ENCODE peak calls at places on chromosomes 1 and 21, in eight cellular contexts. One of them, this sample, is unnamed.

GRCh38 chr1:114695430-114696093 is at the start of gene AMPD1:
- DNase-seq in effector memory CD4-positive, alpha-beta T cell: no peak
- DNase-seq in breast epithelium: no peak
- DNase-seq in HuH-7: no peak
- DNase-seq in GOT3: no peak
- DNase-seq in M059J: peak
- DNase-seq in activated CD8-positive, alpha-beta memory T cell treated with anti-CD3 and anti-CD28 coated beads for 1 hour: no peak
- DNase-seq in kidney tubule cell: peak
- DNase-seq in this sample: no peak

GRCh38 chr21:27564684-27565280 is 597.9 kb upstream of the ADAMTS5 start:
- DNase-seq in kidney tubule cell: peak
- DNase-seq in HuH-7: peak
- DNase-seq in activated CD8-positive, alpha-beta memory T cell treated with anti-CD3 and anti-CD28 coated beads for 1 hour: no peak
- DNase-seq in M059J: peak
- DNase-seq in GOT3: no peak
- DNase-seq in breast epithelium: no peak
- DNase-seq in effector memory CD4-positive, alpha-beta T cell: no peak
- DNase-seq in this sample: no peak

GRCh38 chr1:51518730-51519047 is 377 bp downstream of the EPS15 start:
- DNase-seq in activated CD8-positive, alpha-beta memory T cell treated with anti-CD3 and anti-CD28 coated beads for 1 hour: peak
- DNase-seq in HuH-7: peak
- DNase-seq in GOT3: no peak
- DNase-seq in kidney tubule cell: peak
- DNase-seq in breast epithelium: no peak
- DNase-seq in effector memory CD4-positive, alpha-beta T cell: peak
- DNase-seq in M059J: peak
- DNase-seq in this sample: peak

GRCh38 chr1:170182442-170182841 is 36.7 kb downstream of the NTMT2 start:
- DNase-seq in HuH-7: no peak
- DNase-seq in kidney tubule cell: no peak
- DNase-seq in activated CD8-positive, alpha-beta memory T cell treated with anti-CD3 and anti-CD28 coated beads for 1 hour: no peak
- DNase-seq in effector memory CD4-positive, alpha-beta T cell: no peak
- DNase-seq in breast epithelium: no peak
- DNase-seq in GOT3: no peak
- DNase-seq in M059J: no peak
- DNase-seq in this sample: no peak

GRCh38 chr1:112803906-112804762 is 89.0 kb upstream of the PPM1J start:
- DNase-seq in kidney tubule cell: peak
- DNase-seq in HuH-7: peak
- DNase-seq in activated CD8-positive, alpha-beta memory T cell treated with anti-CD3 and anti-CD28 coated beads for 1 hour: peak
- DNase-seq in GOT3: no peak
- DNase-seq in breast epithelium: peak
- DNase-seq in effector memory CD4-positive, alpha-beta T cell: no peak
- DNase-seq in M059J: peak
- DNase-seq in this sample: peak

GRCh38 chr1:16153110-16153998 is 2.5 kb downstream of the EPHA2 start:
- DNase-seq in breast epithelium: no peak
- DNase-seq in effector memory CD4-positive, alpha-beta T cell: no peak
- DNase-seq in activated CD8-positive, alpha-beta memory T cell treated with anti-CD3 and anti-CD28 coated beads for 1 hour: no peak
- DNase-seq in M059J: no peak
- DNase-seq in GOT3: no peak
- DNase-seq in kidney tubule cell: no peak
- DNase-seq in HuH-7: no peak
- DNase-seq in this sample: no peak

GRCh38 chr1:71592646-71593274 is 511.9 kb upstream of the ZRANB2 start:
- DNase-seq in HuH-7: no peak
- DNase-seq in M059J: no peak
- DNase-seq in GOT3: no peak
- DNase-seq in effector memory CD4-positive, alpha-beta T cell: no peak
- DNase-seq in breast epithelium: no peak
- DNase-seq in activated CD8-positive, alpha-beta memory T cell treated with anti-CD3 and anti-CD28 coated beads for 1 hour: no peak
- DNase-seq in kidney tubule cell: no peak
- DNase-seq in this sample: no peak

GRCh38 chr1:227897704-227898438 is 49.9 kb downstream of the WNT9A start:
- DNase-seq in breast epithelium: peak
- DNase-seq in effector memory CD4-positive, alpha-beta T cell: no peak
- DNase-seq in activated CD8-positive, alpha-beta memory T cell treated with anti-CD3 and anti-CD28 coated beads for 1 hour: no peak
- DNase-seq in GOT3: no peak
- DNase-seq in M059J: no peak
- DNase-seq in kidney tubule cell: no peak
- DNase-seq in HuH-7: no peak
- DNase-seq in this sample: no peak

GRCh38 chr1:11650331-11650991 is 3.8 kb downstream of the FBXO2 start:
- DNase-seq in breast epithelium: no peak
- DNase-seq in activated CD8-positive, alpha-beta memory T cell treated with anti-CD3 and anti-CD28 coated beads for 1 hour: peak
- DNase-seq in HuH-7: peak
- DNase-seq in M059J: peak
- DNase-seq in kidney tubule cell: peak
- DNase-seq in GOT3: no peak
- DNase-seq in effector memory CD4-positive, alpha-beta T cell: peak
- DNase-seq in this sample: peak

GRCh38 chr1:97797403-97798183 is 123.2 kb downstream of the DPYD start:
- DNase-seq in effector memory CD4-positive, alpha-beta T cell: no peak
- DNase-seq in M059J: peak
- DNase-seq in breast epithelium: no peak
- DNase-seq in HuH-7: no peak
- DNase-seq in activated CD8-positive, alpha-beta memory T cell treated with anti-CD3 and anti-CD28 coated beads for 1 hour: no peak
- DNase-seq in kidney tubule cell: no peak
- DNase-seq in GOT3: no peak
- DNase-seq in this sample: no peak

GRCh38 chr1:17475729-17476128 is 36.3 kb upstream of the RCC2 start:
- DNase-seq in activated CD8-positive, alpha-beta memory T cell treated with anti-CD3 and anti-CD28 coated beads for 1 hour: no peak
- DNase-seq in M059J: peak
- DNase-seq in breast epithelium: no peak
- DNase-seq in kidney tubule cell: peak
- DNase-seq in GOT3: no peak
- DNase-seq in effector memory CD4-positive, alpha-beta T cell: no peak
- DNase-seq in HuH-7: no peak
- DNase-seq in this sample: no peak

GRCh38 chr1:204915856-204916485 is 45.3 kb downstream of the NFASC start:
- DNase-seq in HuH-7: no peak
- DNase-seq in activated CD8-positive, alpha-beta memory T cell treated with anti-CD3 and anti-CD28 coated beads for 1 hour: no peak
- DNase-seq in kidney tubule cell: peak
- DNase-seq in breast epithelium: no peak
- DNase-seq in M059J: peak
- DNase-seq in GOT3: no peak
- DNase-seq in effector memory CD4-positive, alpha-beta T cell: no peak
- DNase-seq in this sample: no peak

GRCh38 chr1:30109853-30110252 is 613.5 kb downstream of the MATN1 start:
- DNase-seq in kidney tubule cell: no peak
- DNase-seq in M059J: peak
- DNase-seq in breast epithelium: no peak
- DNase-seq in effector memory CD4-positive, alpha-beta T cell: no peak
- DNase-seq in HuH-7: no peak
- DNase-seq in GOT3: no peak
- DNase-seq in activated CD8-positive, alpha-beta memory T cell treated with anti-CD3 and anti-CD28 coated beads for 1 hour: no peak
- DNase-seq in this sample: no peak

GRCh38 chr1:154869351-154870116 is 547 bp downstream of the KCNN3 start:
- DNase-seq in M059J: peak
- DNase-seq in HuH-7: no peak
- DNase-seq in breast epithelium: no peak
- DNase-seq in activated CD8-positive, alpha-beta memory T cell treated with anti-CD3 and anti-CD28 coated beads for 1 hour: no peak
- DNase-seq in GOT3: no peak
- DNase-seq in kidney tubule cell: peak
- DNase-seq in effector memory CD4-positive, alpha-beta T cell: no peak
- DNase-seq in this sample: no peak

GRCh38 chr1:25206201-25206600 is 26.1 kb downstream of the SYF2 start:
- DNase-seq in effector memory CD4-positive, alpha-beta T cell: no peak
- DNase-seq in HuH-7: no peak
- DNase-seq in GOT3: no peak
- DNase-seq in kidney tubule cell: no peak
- DNase-seq in breast epithelium: no peak
- DNase-seq in activated CD8-positive, alpha-beta memory T cell treated with anti-CD3 and anti-CD28 coated beads for 1 hour: no peak
- DNase-seq in M059J: no peak
- DNase-seq in this sample: no peak

GRCh38 chr21:42460391-42461184 is 35.4 kb downstream of the RSPH1 start:
- DNase-seq in HuH-7: no peak
- DNase-seq in activated CD8-positive, alpha-beta memory T cell treated with anti-CD3 and anti-CD28 coated beads for 1 hour: no peak
- DNase-seq in M059J: peak
- DNase-seq in kidney tubule cell: peak
- DNase-seq in GOT3: no peak
- DNase-seq in effector memory CD4-positive, alpha-beta T cell: no peak
- DNase-seq in breast epithelium: peak
- DNase-seq in this sample: no peak

GRCh38 chr1:23019851-23020625 is 770 bp downstream of the KDM1A start:
- DNase-seq in breast epithelium: no peak
- DNase-seq in effector memory CD4-positive, alpha-beta T cell: no peak
- DNase-seq in kidney tubule cell: peak
- DNase-seq in M059J: peak
- DNase-seq in GOT3: no peak
- DNase-seq in activated CD8-positive, alpha-beta memory T cell treated with anti-CD3 and anti-CD28 coated beads for 1 hour: peak
- DNase-seq in HuH-7: peak
- DNase-seq in this sample: peak

GRCh38 chr1:20484526-20485462 is 1.2 kb downstream of the CAMK2N1 start:
- DNase-seq in effector memory CD4-positive, alpha-beta T cell: no peak
- DNase-seq in GOT3: no peak
- DNase-seq in breast epithelium: no peak
- DNase-seq in activated CD8-positive, alpha-beta memory T cell treated with anti-CD3 and anti-CD28 coated beads for 1 hour: no peak
- DNase-seq in HuH-7: no peak
- DNase-seq in kidney tubule cell: peak
- DNase-seq in M059J: peak
- DNase-seq in this sample: no peak

GRCh38 chr1:156703336-156703735 is 2.0 kb downstream of the CRABP2 start:
- DNase-seq in kidney tubule cell: no peak
- DNase-seq in breast epithelium: no peak
- DNase-seq in activated CD8-positive, alpha-beta memory T cell treated with anti-CD3 and anti-CD28 coated beads for 1 hour: no peak
- DNase-seq in effector memory CD4-positive, alpha-beta T cell: no peak
- DNase-seq in GOT3: no peak
- DNase-seq in HuH-7: no peak
- DNase-seq in M059J: no peak
- DNase-seq in this sample: no peak

GRCh38 chr1:173925306-173926242 is 8.4 kb upstream of the SERPINC1 start:
- DNase-seq in activated CD8-positive, alpha-beta memory T cell treated with anti-CD3 and anti-CD28 coated beads for 1 hour: no peak
- DNase-seq in M059J: no peak
- DNase-seq in kidney tubule cell: no peak
- DNase-seq in breast epithelium: no peak
- DNase-seq in HuH-7: no peak
- DNase-seq in effector memory CD4-positive, alpha-beta T cell: no peak
- DNase-seq in GOT3: no peak
- DNase-seq in this sample: no peak

GRCh38 chr21:33290441-33290840 is 24.3 kb downstream of the IL10RB start:
- DNase-seq in GOT3: no peak
- DNase-seq in effector memory CD4-positive, alpha-beta T cell: no peak
- DNase-seq in kidney tubule cell: no peak
- DNase-seq in activated CD8-positive, alpha-beta memory T cell treated with anti-CD3 and anti-CD28 coated beads for 1 hour: no peak
- DNase-seq in breast epithelium: no peak
- DNase-seq in M059J: no peak
- DNase-seq in HuH-7: no peak
- DNase-seq in this sample: no peak

GRCh38 chr1:87399701-87400100 is 71.0 kb downstream of the LMO4 start:
- DNase-seq in kidney tubule cell: no peak
- DNase-seq in activated CD8-positive, alpha-beta memory T cell treated with anti-CD3 and anti-CD28 coated beads for 1 hour: no peak
- DNase-seq in HuH-7: no peak
- DNase-seq in GOT3: no peak
- DNase-seq in M059J: no peak
- DNase-seq in effector memory CD4-positive, alpha-beta T cell: no peak
- DNase-seq in breast epithelium: no peak
- DNase-seq in this sample: no peak

GRCh38 chr21:43266534-43266933 is 97.7 kb downstream of the CRYAA start:
- DNase-seq in GOT3: no peak
- DNase-seq in breast epithelium: no peak
- DNase-seq in HuH-7: no peak
- DNase-seq in activated CD8-positive, alpha-beta memory T cell treated with anti-CD3 and anti-CD28 coated beads for 1 hour: no peak
- DNase-seq in kidney tubule cell: no peak
- DNase-seq in effector memory CD4-positive, alpha-beta T cell: no peak
- DNase-seq in M059J: no peak
- DNase-seq in this sample: no peak

GRCh38 chr1:181117648-181118449 is 29.3 kb downstream of the IER5 start:
- DNase-seq in M059J: peak
- DNase-seq in GOT3: no peak
- DNase-seq in kidney tubule cell: peak
- DNase-seq in HuH-7: no peak
- DNase-seq in breast epithelium: peak
- DNase-seq in activated CD8-positive, alpha-beta memory T cell treated with anti-CD3 and anti-CD28 coated beads for 1 hour: no peak
- DNase-seq in effector memory CD4-positive, alpha-beta T cell: no peak
- DNase-seq in this sample: no peak

GRCh38 chr1:69737527-69738176 is 169.9 kb downstream of the LRRC7 start:
- DNase-seq in activated CD8-positive, alpha-beta memory T cell treated with anti-CD3 and anti-CD28 coated beads for 1 hour: no peak
- DNase-seq in kidney tubule cell: peak
- DNase-seq in breast epithelium: no peak
- DNase-seq in effector memory CD4-positive, alpha-beta T cell: no peak
- DNase-seq in GOT3: no peak
- DNase-seq in HuH-7: peak
- DNase-seq in M059J: peak
- DNase-seq in this sample: no peak

GRCh38 chr1:212283741-212284140 is 1.5 kb upstream of the PPP2R5A start:
- DNase-seq in M059J: no peak
- DNase-seq in activated CD8-positive, alpha-beta memory T cell treated with anti-CD3 and anti-CD28 coated beads for 1 hour: no peak
- DNase-seq in GOT3: no peak
- DNase-seq in breast epithelium: no peak
- DNase-seq in HuH-7: no peak
- DNase-seq in kidney tubule cell: no peak
- DNase-seq in effector memory CD4-positive, alpha-beta T cell: no peak
- DNase-seq in this sample: no peak

GRCh38 chr1:93733340-93733739 is 51.7 kb upstream of the BCAR3 start:
- DNase-seq in activated CD8-positive, alpha-beta memory T cell treated with anti-CD3 and anti-CD28 coated beads for 1 hour: no peak
- DNase-seq in kidney tubule cell: no peak
- DNase-seq in GOT3: no peak
- DNase-seq in breast epithelium: no peak
- DNase-seq in HuH-7: no peak
- DNase-seq in effector memory CD4-positive, alpha-beta T cell: no peak
- DNase-seq in M059J: no peak
- DNase-seq in this sample: no peak

GRCh38 chr1:12345350-12346217 is 115.8 kb downstream of the VPS13D start:
- DNase-seq in breast epithelium: no peak
- DNase-seq in kidney tubule cell: no peak
- DNase-seq in GOT3: no peak
- DNase-seq in activated CD8-positive, alpha-beta memory T cell treated with anti-CD3 and anti-CD28 coated beads for 1 hour: peak
- DNase-seq in M059J: no peak
- DNase-seq in HuH-7: no peak
- DNase-seq in effector memory CD4-positive, alpha-beta T cell: no peak
- DNase-seq in this sample: no peak

GRCh38 chr1:209104646-209105045 is 478.9 kb upstream of the CAMK1G start:
- DNase-seq in M059J: no peak
- DNase-seq in breast epithelium: no peak
- DNase-seq in HuH-7: no peak
- DNase-seq in activated CD8-positive, alpha-beta memory T cell treated with anti-CD3 and anti-CD28 coated beads for 1 hour: no peak
- DNase-seq in kidney tubule cell: no peak
- DNase-seq in effector memory CD4-positive, alpha-beta T cell: no peak
- DNase-seq in GOT3: no peak
- DNase-seq in this sample: no peak

GRCh38 chr21:42537106-42537742 is 23.6 kb downstream of the SLC37A1 start:
- DNase-seq in GOT3: no peak
- DNase-seq in activated CD8-positive, alpha-beta memory T cell treated with anti-CD3 and anti-CD28 coated beads for 1 hour: no peak
- DNase-seq in HuH-7: peak
- DNase-seq in kidney tubule cell: no peak
- DNase-seq in M059J: peak
- DNase-seq in breast epithelium: peak
- DNase-seq in effector memory CD4-positive, alpha-beta T cell: no peak
- DNase-seq in this sample: no peak

GRCh38 chr1:17013598-17014320 is 2.0 kb upstream of the ATP13A2 start:
- DNase-seq in M059J: peak
- DNase-seq in effector memory CD4-positive, alpha-beta T cell: no peak
- DNase-seq in activated CD8-positive, alpha-beta memory T cell treated with anti-CD3 and anti-CD28 coated beads for 1 hour: no peak
- DNase-seq in kidney tubule cell: no peak
- DNase-seq in GOT3: no peak
- DNase-seq in breast epithelium: no peak
- DNase-seq in HuH-7: no peak
- DNase-seq in this sample: no peak

GRCh38 chr1:2074316-2074855 is 24.2 kb downstream of the PRKCZ start:
- DNase-seq in kidney tubule cell: no peak
- DNase-seq in effector memory CD4-positive, alpha-beta T cell: no peak
- DNase-seq in breast epithelium: no peak
- DNase-seq in GOT3: no peak
- DNase-seq in M059J: no peak
- DNase-seq in activated CD8-positive, alpha-beta memory T cell treated with anti-CD3 and anti-CD28 coated beads for 1 hour: no peak
- DNase-seq in HuH-7: no peak
- DNase-seq in this sample: no peak

GRCh38 chr1:79679916-79680315 is 673.4 kb upstream of the ADGRL4 start:
- DNase-seq in M059J: no peak
- DNase-seq in HuH-7: no peak
- DNase-seq in GOT3: no peak
- DNase-seq in activated CD8-positive, alpha-beta memory T cell treated with anti-CD3 and anti-CD28 coated beads for 1 hour: no peak
- DNase-seq in effector memory CD4-positive, alpha-beta T cell: no peak
- DNase-seq in breast epithelium: no peak
- DNase-seq in kidney tubule cell: no peak
- DNase-seq in this sample: no peak

GRCh38 chr1:65021792-65022191 is 55.4 kb upstream of the JAK1 start:
- DNase-seq in kidney tubule cell: no peak
- DNase-seq in HuH-7: no peak
- DNase-seq in breast epithelium: no peak
- DNase-seq in M059J: no peak
- DNase-seq in effector memory CD4-positive, alpha-beta T cell: no peak
- DNase-seq in activated CD8-positive, alpha-beta memory T cell treated with anti-CD3 and anti-CD28 coated beads for 1 hour: no peak
- DNase-seq in GOT3: no peak
- DNase-seq in this sample: no peak

This sample was measured in T-helper 1 cell.